ENCODE peak calls at places on chromosomes 5 and 9, in seven cellular contexts. Y, X, R, W, N, M and O are unnamed samples.

GRCh38 chr9:14653511-14653910 is 39.7 kb downstream of the ZDHHC21 start:
- DNase-seq in Y (no peak), X (no peak), R (no peak), W (no peak), N (no peak), M (no peak), O (no peak)

GRCh38 chr9:6079386-6079785 is 64.0 kb upstream of the RANBP6 start:
- DNase-seq in Y (no peak), X (no peak), R (no peak), W (no peak), N (no peak), M (no peak), O (no peak)

GRCh38 chr9:112145886-112146285 is 29.2 kb downstream of the SUSD1 start:
- DNase-seq in Y (no peak), X (no peak), R (no peak), W (no peak), N (no peak), M (no peak), O (no peak)

GRCh38 chr9:112700080-112700479 is 17.8 kb downstream of the INIP start:
- DNase-seq in Y (no peak), X (no peak), R (no peak), W (no peak), N (no peak), M (no peak), O (no peak)

GRCh38 chr9:131739988-131740648 is at the start of gene RAPGEF1:
- DNase-seq in Y (peak), X (peak), R (peak), W (no peak), N (no peak), M (peak), O (peak)

GRCh38 chr5:32443145-32443540 is 1.4 kb downstream of the ZFR start:
- DNase-seq in Y (no peak), X (no peak), R (no peak), W (no peak), N (no peak), M (no peak), O (no peak)

GRCh38 chr5:111142932-111143331 is 50.8 kb downstream of the WDR36 start:
- DNase-seq in Y (no peak), X (no peak), R (no peak), W (no peak), N (no peak), M (no peak), O (no peak)

GRCh38 chr5:141532726-141533125 is 43.8 kb downstream of the PCDHGC5 start:
- DNase-seq in Y (no peak), X (no peak), R (no peak), W (no peak), N (no peak), M (no peak), O (no peak)

GRCh38 chr9:93071464-93071863 is 13.0 kb downstream of the SUSD3 start:
- DNase-seq in Y (no peak), X (no peak), R (no peak), W (no peak), N (peak), M (no peak), O (no peak)

GRCh38 chr9:124218438-124219289 is 39.1 kb upstream of the NEK6 start:
- DNase-seq in Y (peak), X (peak), R (peak), W (peak), N (peak), M (peak), O (no peak)

GRCh38 chr9:129885018-129885669 is 49.9 kb downstream of the USP20 start:
- DNase-seq in Y (peak), X (peak), R (peak), W (peak), N (no peak), M (peak), O (no peak)

GRCh38 chr5:107557051-107557658 is 113.6 kb downstream of the EFNA5 start:
- DNase-seq in Y (peak), X (peak), R (no peak), W (no peak), N (peak), M (peak), O (no peak)
- H3K27ac ChIP-seq in Y (peak), X (no peak), R (no peak), W (no peak), N (no peak), M (no peak), O (no peak)

GRCh38 chr5:52746539-52746938 is 41.2 kb upstream of the ITGA1 start:
- DNase-seq in Y (no peak), X (no peak), R (no peak), W (no peak), N (no peak), M (no peak), O (no peak)

GRCh38 chr5:52740007-52740406 is 47.7 kb upstream of the ITGA1 start:
- DNase-seq in Y (no peak), X (no peak), R (no peak), W (no peak), N (no peak), M (no peak), O (no peak)

GRCh38 chr5:52743970-52744369 is 43.7 kb upstream of the ITGA1 start:
- DNase-seq in Y (no peak), X (no peak), R (no peak), W (no peak), N (no peak), M (no peak), O (no peak)

GRCh38 chr5:52743529-52743928 is 44.2 kb upstream of the ITGA1 start:
- DNase-seq in Y (no peak), X (no peak), R (no peak), W (no peak), N (no peak), M (no peak), O (no peak)

DNA sequence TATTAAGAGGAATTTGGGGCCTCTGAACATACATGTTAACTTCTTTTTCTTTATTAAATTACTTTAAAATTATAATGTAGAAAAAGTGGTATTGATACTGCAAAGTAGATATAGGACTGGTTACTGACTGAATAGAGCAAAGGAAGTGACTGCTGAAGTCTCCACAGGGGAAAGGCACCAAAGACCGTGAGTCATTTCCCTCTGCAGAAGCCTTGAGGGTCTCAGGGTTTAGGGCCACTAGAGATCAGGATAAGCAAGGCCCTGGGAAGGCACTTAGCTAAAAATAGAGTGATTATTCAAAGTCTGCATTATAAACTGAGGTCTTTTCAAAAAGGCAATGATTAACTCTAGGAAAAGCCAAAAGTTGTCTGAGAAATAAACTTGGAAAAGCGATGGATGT is 44.7 kb upstream of the ITGA1 start:
- DNase-seq in Y (no peak), X (no peak), R (no peak), W (no peak), N (no peak), M (no peak), O (no peak)
- H3K27ac ChIP-seq in Y (no peak), X (no peak), R (no peak), W (peak), N (no peak), M (no peak), O (no peak)

GRCh38 chr5:40833712-40834229 is 1.3 kb downstream of the RPL37 start:
- DNase-seq in Y (no peak), X (no peak), R (no peak), W (no peak), N (no peak), M (peak), O (no peak)

GRCh38 chr5:40829748-40830305 is 5.2 kb downstream of the RPL37 start:
- DNase-seq in Y (no peak), X (no peak), R (no peak), W (no peak), N (no peak), M (no peak), O (no peak)

GRCh38 chr5:40832345-40832744 is 2.7 kb downstream of the RPL37 start:
- DNase-seq in Y (no peak), X (no peak), R (no peak), W (no peak), N (no peak), M (no peak), O (no peak)

GRCh38 chr5:40828690-40829661 is 6.0 kb downstream of the RPL37 start:
- DNase-seq in Y (no peak), X (no peak), R (no peak), W (no peak), N (no peak), M (no peak), O (no peak)

GRCh38 chr5:40831346-40832210 is 3.4 kb downstream of the RPL37 start:
- DNase-seq in Y (no peak), X (no peak), R (no peak), W (no peak), N (no peak), M (no peak), O (no peak)
- H3K27ac ChIP-seq in Y (no peak), X (no peak), R (no peak), W (no peak), N (peak), M (peak), O (no peak)

GRCh38 chr5:53249529-53249928 is 140.0 kb upstream of the MOCS2 start:
- DNase-seq in Y (no peak), X (no peak), R (peak), W (peak), N (no peak), M (no peak), O (no peak)
- H3K27ac ChIP-seq in Y (no peak), X (no peak), R (peak), W (peak), N (no peak), M (no peak), O (no peak)

DNA sequence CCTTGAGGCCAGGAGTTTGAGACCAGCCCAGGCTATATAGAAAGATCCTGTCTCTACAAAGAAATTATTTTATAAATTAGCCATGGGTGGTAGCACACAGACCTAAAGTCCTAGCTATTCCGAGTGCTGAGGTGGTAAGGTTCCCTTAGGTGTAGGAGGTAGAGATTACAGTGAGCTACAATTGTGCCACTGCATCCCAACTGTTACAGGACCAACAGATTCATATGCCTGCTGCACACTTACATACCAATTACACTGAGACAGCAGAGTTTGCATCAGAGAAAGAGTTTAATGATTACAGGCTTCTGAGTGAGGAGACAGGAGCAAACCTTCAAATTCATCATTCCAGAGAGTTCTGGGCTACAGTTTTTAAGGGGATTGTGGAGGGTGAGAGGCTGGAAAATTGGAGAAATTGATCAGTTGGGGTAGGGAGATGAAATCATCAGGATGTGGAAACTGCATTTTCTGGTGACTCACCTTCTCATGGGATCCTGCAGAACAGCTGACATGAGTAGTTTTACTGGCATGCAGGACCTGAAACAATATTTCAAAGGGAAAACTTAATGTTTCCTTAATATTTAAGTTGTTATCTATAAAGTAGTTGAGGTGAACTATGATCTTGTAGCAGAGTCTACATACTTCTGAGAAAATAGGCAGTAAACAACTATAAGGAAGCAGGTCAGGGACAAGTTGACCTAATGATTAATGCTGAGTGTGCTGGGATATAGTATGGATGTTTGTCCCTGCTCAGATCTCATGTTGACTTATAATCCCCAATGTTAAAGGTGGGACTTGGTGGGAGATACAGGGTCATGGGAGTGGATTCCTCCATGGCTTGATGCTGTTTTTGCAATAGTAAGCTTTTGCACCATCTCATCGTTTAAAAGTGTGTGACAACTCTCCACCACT is 54.7 kb downstream of the ANXA2R start:
- DNase-seq in Y (no peak), X (no peak), R (no peak), W (no peak), N (peak), M (no peak), O (no peak)
- H3K27ac ChIP-seq in Y (no peak), X (no peak), R (no peak), W (no peak), N (no peak), M (no peak), O (no peak)

GRCh38 chr9:98008764-98009163 is 25.6 kb downstream of the ANP32B start:
- DNase-seq in Y (no peak), X (no peak), R (no peak), W (no peak), N (no peak), M (no peak), O (no peak)

GRCh38 chr9:98007251-98007928 is 24.2 kb downstream of the ANP32B start:
- DNase-seq in Y (no peak), X (no peak), R (no peak), W (no peak), N (no peak), M (no peak), O (no peak)

GRCh38 chr9:98006127-98006796 is 23.1 kb downstream of the ANP32B start:
- DNase-seq in Y (no peak), X (no peak), R (no peak), W (no peak), N (no peak), M (no peak), O (no peak)

GRCh38 chr9:97997330-97998276 is 14.5 kb downstream of the ANP32B start:
- DNase-seq in Y (no peak), X (no peak), R (no peak), W (no peak), N (no peak), M (no peak), O (no peak)

GRCh38 chr9:98002808-98003207 is 19.7 kb downstream of the ANP32B start:
- DNase-seq in Y (no peak), X (no peak), R (no peak), W (no peak), N (no peak), M (no peak), O (no peak)
- H3K27ac ChIP-seq in Y (no peak), X (no peak), R (no peak), W (no peak), N (no peak), M (no peak), O (no peak)